ENCODE peak calls at places on chromosome 20, in four cellular contexts. One of them, this sample, is unnamed.
A peak's percentile ranks its signal among the peaks of the same experiment; 100 is the strongest.

GRCh38 chr20:51500311-51500710 is 42.2 kb downstream of the NFATC2 start:
- DNase-seq in endothelial cell: no peak
- DNase-seq in progenitor cell of endocrine pancreas: no peak
- DNase-seq in nephron progenitor cell: no peak
- DNase-seq in this sample: no peak

GRCh38 chr20:63433756-63434531 is 38.5 kb downstream of the KCNQ2 start:
- DNase-seq in endothelial cell: no peak
- DNase-seq in progenitor cell of endocrine pancreas: no peak
- DNase-seq in nephron progenitor cell: no peak
- DNase-seq in this sample: no peak

GRCh38 chr20:51886891-51887608 is 84.7 kb upstream of the SALL4 start:
- DNase-seq in endothelial cell: no peak
- DNase-seq in progenitor cell of endocrine pancreas: no peak
- DNase-seq in nephron progenitor cell: no peak
- DNase-seq in this sample: no peak

GRCh38 chr20:840858-841567 is 7.5 kb downstream of the FAM110A start:
- DNase-seq in endothelial cell: no peak
- DNase-seq in progenitor cell of endocrine pancreas: peak; percentile 43
- DNase-seq in nephron progenitor cell: peak; percentile 44
- DNase-seq in this sample: no peak

GRCh38 chr20:62827323-62828050 is 10.6 kb downstream of the COL9A3 start:
- DNase-seq in endothelial cell: no peak
- DNase-seq in progenitor cell of endocrine pancreas: no peak
- DNase-seq in nephron progenitor cell: no peak
- DNase-seq in this sample: no peak

GRCh38 chr20:39775110-39775509 is 813.0 kb downstream of the DHX35 start:
- DNase-seq in endothelial cell: no peak
- DNase-seq in progenitor cell of endocrine pancreas: no peak
- DNase-seq in nephron progenitor cell: no peak
- DNase-seq in this sample: no peak

GRCh38 chr20:3174442-3175263 is 1.3 kb upstream of the LZTS3 start:
- DNase-seq in endothelial cell: no peak
- DNase-seq in progenitor cell of endocrine pancreas: no peak
- DNase-seq in nephron progenitor cell: no peak
- DNase-seq in this sample: no peak

GRCh38 chr20:3819413-3820047 is 817 bp upstream of the AP5S1 start:
- DNase-seq in endothelial cell: no peak
- DNase-seq in progenitor cell of endocrine pancreas: no peak
- DNase-seq in nephron progenitor cell: no peak
- DNase-seq in this sample: no peak

GRCh38 chr20:52524865-52525264 is 333.3 kb upstream of the ZFP64 start:
- DNase-seq in endothelial cell: no peak
- DNase-seq in progenitor cell of endocrine pancreas: no peak
- DNase-seq in nephron progenitor cell: no peak
- DNase-seq in this sample: no peak

GRCh38 chr20:1286267-1287036 is 20.4 kb downstream of the SNPH start:
- DNase-seq in endothelial cell: no peak
- DNase-seq in progenitor cell of endocrine pancreas: no peak
- DNase-seq in nephron progenitor cell: no peak
- DNase-seq in this sample: no peak

GRCh38 chr20:50009521-50010454 is 27.0 kb downstream of the SNAI1 start:
- DNase-seq in endothelial cell: no peak
- DNase-seq in progenitor cell of endocrine pancreas: no peak
- DNase-seq in nephron progenitor cell: peak; percentile 67
- DNase-seq in this sample: no peak

GRCh38 chr20:53387983-53388675 is 205.5 kb downstream of the ZNF217 start:
- DNase-seq in endothelial cell: no peak
- DNase-seq in progenitor cell of endocrine pancreas: no peak
- DNase-seq in nephron progenitor cell: no peak
- DNase-seq in this sample: no peak

GRCh38 chr20:23145281-23145700 is 59.2 kb upstream of the CD93 start:
- DNase-seq in endothelial cell: no peak
- DNase-seq in progenitor cell of endocrine pancreas: no peak
- DNase-seq in nephron progenitor cell: no peak
- DNase-seq in this sample: no peak

GRCh38 chr20:48769111-48769879 is 58.5 kb downstream of the PREX1 start:
- DNase-seq in endothelial cell: no peak
- DNase-seq in progenitor cell of endocrine pancreas: no peak
- DNase-seq in nephron progenitor cell: no peak
- DNase-seq in this sample: no peak

GRCh38 chr20:17935186-17935585 is 33.4 kb downstream of the SNX5 start:
- DNase-seq in endothelial cell: no peak
- DNase-seq in progenitor cell of endocrine pancreas: no peak
- DNase-seq in nephron progenitor cell: no peak
- DNase-seq in this sample: no peak

GRCh38 chr20:4966826-4967751 is 34.2 kb downstream of the SLC23A2 start:
- DNase-seq in endothelial cell: no peak
- DNase-seq in progenitor cell of endocrine pancreas: no peak
- DNase-seq in nephron progenitor cell: no peak
- DNase-seq in this sample: no peak

GRCh38 chr20:52828199-52828598 is 144.0 kb upstream of the TSHZ2 start:
- DNase-seq in endothelial cell: no peak
- DNase-seq in progenitor cell of endocrine pancreas: no peak
- DNase-seq in nephron progenitor cell: no peak
- DNase-seq in this sample: no peak

GRCh38 chr20:51480507-51481270 is 61.8 kb downstream of the NFATC2 start:
- DNase-seq in endothelial cell: no peak
- DNase-seq in progenitor cell of endocrine pancreas: no peak
- DNase-seq in nephron progenitor cell: no peak
- DNase-seq in this sample: no peak

GRCh38 chr20:36916199-36916598 is 35.3 kb downstream of the SAMHD1 start:
- DNase-seq in endothelial cell: no peak
- DNase-seq in progenitor cell of endocrine pancreas: no peak
- DNase-seq in nephron progenitor cell: no peak
- DNase-seq in this sample: no peak

GRCh38 chr20:3177746-3178477 is 4.6 kb upstream of the LZTS3 start:
- DNase-seq in endothelial cell: no peak
- DNase-seq in progenitor cell of endocrine pancreas: no peak
- DNase-seq in nephron progenitor cell: no peak
- DNase-seq in this sample: no peak

GRCh38 chr20:35273449-35274171 is 4.3 kb downstream of the MMP24OS start:
- DNase-seq in endothelial cell: no peak
- DNase-seq in progenitor cell of endocrine pancreas: no peak
- DNase-seq in nephron progenitor cell: no peak
- DNase-seq in this sample: no peak

GRCh38 chr20:34582911-34583310 is 24.4 kb downstream of the MAP1LC3A start:
- DNase-seq in endothelial cell: no peak
- DNase-seq in progenitor cell of endocrine pancreas: no peak
- DNase-seq in nephron progenitor cell: no peak
- DNase-seq in this sample: no peak

GRCh38 chr20:60255426-60255825 is 297.2 kb downstream of the CDH26 start:
- DNase-seq in endothelial cell: no peak
- DNase-seq in progenitor cell of endocrine pancreas: no peak
- DNase-seq in nephron progenitor cell: no peak
- DNase-seq in this sample: no peak

GRCh38 chr20:10385850-10386544 is 48.0 kb downstream of the MKKS start:
- DNase-seq in endothelial cell: no peak
- DNase-seq in progenitor cell of endocrine pancreas: no peak
- DNase-seq in nephron progenitor cell: no peak
- DNase-seq in this sample: no peak

GRCh38 chr20:55565374-55565773 is 439.9 kb downstream of the CBLN4 start:
- DNase-seq in endothelial cell: no peak
- DNase-seq in progenitor cell of endocrine pancreas: no peak
- DNase-seq in nephron progenitor cell: no peak
- DNase-seq in this sample: no peak

GRCh38 chr20:20498081-20498861 is 130.4 kb downstream of the INSM1 start:
- DNase-seq in endothelial cell: no peak
- DNase-seq in progenitor cell of endocrine pancreas: no peak
- DNase-seq in nephron progenitor cell: no peak
- DNase-seq in this sample: peak; percentile 15

GRCh38 chr20:11091496-11091895 is 417.7 kb upstream of the JAG1 start:
- DNase-seq in endothelial cell: no peak
- DNase-seq in progenitor cell of endocrine pancreas: no peak
- DNase-seq in nephron progenitor cell: no peak
- DNase-seq in this sample: no peak

GRCh38 chr20:51428451-51429143 is 113.9 kb downstream of the NFATC2 start:
- DNase-seq in endothelial cell: peak; percentile 20
- DNase-seq in progenitor cell of endocrine pancreas: peak; percentile 15
- DNase-seq in nephron progenitor cell: peak; percentile 54
- DNase-seq in this sample: no peak

GRCh38 chr20:62142252-62143117 is 709 bp downstream of the PSMA7 start:
- DNase-seq in endothelial cell: peak; percentile 35
- DNase-seq in progenitor cell of endocrine pancreas: no peak
- DNase-seq in nephron progenitor cell: peak; percentile 54
- DNase-seq in this sample: no peak

GRCh38 chr20:63686492-63687321 is 9.7 kb upstream of the TNFRSF6B start:
- DNase-seq in endothelial cell: no peak
- DNase-seq in progenitor cell of endocrine pancreas: no peak
- DNase-seq in nephron progenitor cell: no peak
- DNase-seq in this sample: no peak

GRCh38 chr20:45456632-45457031 is 12.9 kb upstream of the WFDC2 start:
- DNase-seq in endothelial cell: peak; percentile 60
- DNase-seq in progenitor cell of endocrine pancreas: no peak
- DNase-seq in nephron progenitor cell: peak; percentile 22
- DNase-seq in this sample: peak; percentile 29

GRCh38 chr20:37914672-37915433 is 11.9 kb downstream of the VSTM2L start:
- DNase-seq in endothelial cell: peak; percentile 52
- DNase-seq in progenitor cell of endocrine pancreas: peak; percentile 32
- DNase-seq in nephron progenitor cell: peak; percentile 61
- DNase-seq in this sample: peak; percentile 51

DNA sequence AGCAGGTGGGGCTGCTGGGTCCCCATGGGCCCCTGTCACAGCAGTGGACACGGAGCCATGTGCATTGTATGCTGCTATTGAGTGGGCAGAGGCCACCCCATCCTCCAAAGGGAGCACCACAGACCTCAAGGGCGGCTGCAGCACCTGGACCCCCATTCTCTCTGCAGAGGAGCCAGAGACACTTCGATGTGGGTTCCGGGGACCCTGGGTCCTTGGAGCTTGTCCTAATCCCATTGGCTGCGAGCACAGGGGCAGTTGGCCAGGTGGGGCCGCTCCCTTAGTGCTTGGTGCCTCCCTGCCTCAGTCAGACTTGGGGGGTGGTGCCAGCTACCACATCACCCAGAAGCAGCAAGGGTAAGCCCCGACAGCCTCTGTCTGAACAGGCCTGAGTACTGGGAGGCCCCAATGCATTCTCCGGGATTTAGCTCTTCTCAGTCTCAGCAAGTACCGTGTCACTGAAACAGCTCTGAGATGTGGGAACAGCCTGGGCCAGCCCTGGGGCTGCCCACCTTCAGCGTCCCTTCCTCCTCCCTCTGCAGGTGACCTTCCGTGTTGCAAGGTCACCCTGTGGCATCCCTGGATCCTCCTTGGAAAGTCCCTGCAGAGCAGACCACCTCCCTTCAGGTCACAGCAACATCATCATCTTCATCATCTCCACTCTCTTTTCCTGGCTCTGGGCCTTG is 73.9 kb downstream of the GINS1 start:
- DNase-seq in endothelial cell: no peak
- DNase-seq in progenitor cell of endocrine pancreas: no peak
- DNase-seq in nephron progenitor cell: peak; percentile 20
- DNase-seq in this sample: no peak
- TF ChIP-seq CTCF in endothelial cell: no peak
- TF ChIP-seq CTCF in progenitor cell of endocrine pancreas: peak; percentile 19
- TF ChIP-seq CTCF in nephron progenitor cell: no peak
- TF ChIP-seq CTCF in this sample: no peak

DNA sequence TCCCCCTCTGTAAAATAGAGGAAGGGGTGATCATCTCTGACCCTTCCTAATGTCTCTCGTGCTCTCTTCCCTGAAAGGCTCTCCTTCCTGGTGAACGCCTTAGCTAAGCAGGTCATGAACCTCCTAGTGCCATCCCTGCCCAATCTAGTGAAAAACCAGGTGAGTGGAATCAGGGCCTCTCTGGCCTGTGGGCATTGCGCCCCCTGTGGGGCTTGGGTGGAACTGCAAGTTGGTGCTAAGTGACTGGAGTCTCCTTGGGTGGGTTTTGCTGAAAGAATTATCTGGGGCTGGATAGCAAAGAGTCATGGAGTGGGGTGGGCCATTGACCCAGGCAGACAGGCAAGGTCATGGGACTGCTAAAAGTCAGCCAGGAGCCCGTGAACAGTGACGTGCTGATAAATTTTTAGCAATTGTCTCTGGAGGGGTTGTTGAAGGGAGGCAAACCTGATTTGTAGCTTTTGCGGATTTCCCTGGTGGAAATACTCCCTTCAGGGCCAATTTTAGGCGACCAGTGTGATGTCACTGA is 8.9 kb downstream of the BPIFB1 start:
- DNase-seq in endothelial cell: peak; percentile 77
- DNase-seq in progenitor cell of endocrine pancreas: peak; percentile 76
- DNase-seq in nephron progenitor cell: peak; percentile 76
- DNase-seq in this sample: peak; percentile 65
- TF ChIP-seq CTCF in endothelial cell: peak; percentile 98
- TF ChIP-seq CTCF in progenitor cell of endocrine pancreas: peak; percentile 98
- TF ChIP-seq CTCF in nephron progenitor cell: peak; percentile 89
- TF ChIP-seq CTCF in this sample: peak; percentile 99

DNA sequence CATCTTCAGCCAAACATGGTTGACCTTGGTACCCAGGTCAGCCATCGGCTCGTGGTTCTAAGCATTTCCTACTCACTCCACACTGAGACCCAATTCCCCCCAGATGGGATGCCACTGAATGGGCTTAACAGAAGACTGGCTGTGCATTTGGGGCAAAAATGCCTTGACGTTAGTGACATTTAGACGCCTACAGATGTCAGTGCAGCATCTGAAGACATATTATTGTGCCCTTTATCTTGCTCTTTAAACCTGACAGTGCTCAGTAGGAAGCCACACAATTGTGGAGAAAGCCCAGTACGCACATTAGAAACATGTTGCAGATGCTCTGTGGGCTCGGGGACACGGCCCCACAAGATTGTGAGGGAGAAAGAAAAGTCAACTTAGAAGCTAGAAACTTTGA is 414.7 kb downstream of the PTPRT start:
- DNase-seq in endothelial cell: no peak
- DNase-seq in progenitor cell of endocrine pancreas: no peak
- DNase-seq in nephron progenitor cell: no peak
- DNase-seq in this sample: no peak
- TF ChIP-seq CTCF in endothelial cell: no peak
- TF ChIP-seq CTCF in progenitor cell of endocrine pancreas: no peak
- TF ChIP-seq CTCF in nephron progenitor cell: no peak
- TF ChIP-seq CTCF in this sample: no peak

DNA sequence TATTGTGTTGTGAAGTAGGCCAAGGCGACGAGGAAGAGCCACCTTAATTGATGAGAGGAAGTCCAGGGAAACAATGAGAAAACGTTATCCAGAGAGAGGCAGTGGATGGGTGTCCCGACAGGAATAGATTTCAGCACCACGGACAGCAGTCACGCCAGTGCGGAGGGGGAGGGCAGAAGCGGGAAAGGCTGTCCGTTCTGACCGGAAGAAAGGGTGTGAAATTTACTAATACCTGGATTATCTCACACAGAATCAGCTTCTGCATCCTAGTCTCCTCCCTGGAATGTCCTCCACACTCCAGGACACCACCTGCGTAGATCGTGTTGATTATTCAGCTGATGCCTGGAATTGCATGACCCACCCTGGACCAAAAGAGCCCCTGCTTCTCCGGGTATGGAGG is 7.4 kb upstream of the BPIFA3 start:
- DNase-seq in endothelial cell: peak; percentile 90
- DNase-seq in progenitor cell of endocrine pancreas: peak; percentile 95
- DNase-seq in nephron progenitor cell: peak; percentile 93
- DNase-seq in this sample: peak; percentile 97
- TF ChIP-seq CTCF in endothelial cell: no peak
- TF ChIP-seq CTCF in progenitor cell of endocrine pancreas: no peak
- TF ChIP-seq CTCF in nephron progenitor cell: no peak
- TF ChIP-seq CTCF in this sample: no peak

GRCh38 chr20:32623667-32624157 is 38.6 kb upstream of the NOL4L start:
- DNase-seq in endothelial cell: no peak
- DNase-seq in progenitor cell of endocrine pancreas: peak; percentile 35
- DNase-seq in nephron progenitor cell: peak; percentile 48
- DNase-seq in this sample: no peak
- TF ChIP-seq CTCF in endothelial cell: no peak
- TF ChIP-seq CTCF in progenitor cell of endocrine pancreas: peak; percentile 49
- TF ChIP-seq CTCF in nephron progenitor cell: no peak
- TF ChIP-seq CTCF in this sample: peak; percentile 24

This sample was measured in neural crest cell.